ENCODE peak calls at places on chromosomes 12 and 14, in six cellular contexts. X, A, Q, S, D and Z are unnamed samples.
A peak's percentile ranks its signal among the peaks of the same experiment; 100 is the strongest.

GRCh38 chr14:75628816-75629215 is 31.9 kb downstream of the ERG28 start:
- DNase-seq in X (no peak), A (no peak), Q (no peak), S (no peak), D (no peak), Z (no peak)

GRCh38 chr14:20179218-20179617 is 11.5 kb upstream of the OR11G2 start:
- DNase-seq in X (no peak), A (no peak), Q (no peak), S (no peak), D (no peak), Z (no peak)

GRCh38 chr14:102192840-102193502 is 53.3 kb downstream of the WDR20 start:
- DNase-seq in X (no peak), A (no peak), Q (no peak), S (no peak), D (no peak), Z (no peak)

GRCh38 chr12:94762259-94762942 is 112.0 kb upstream of the TMCC3 start:
- DNase-seq in X (no peak), A (no peak), Q (no peak), S (no peak), D (no peak), Z (no peak)

GRCh38 chr14:42378274-42378673 is 771.6 kb downstream of the LRFN5 start:
- DNase-seq in X (no peak), A (no peak), Q (no peak), S (no peak), D (no peak), Z (no peak)

GRCh38 chr14:56127156-56127555 is 8.9 kb downstream of the PELI2 start:
- DNase-seq in X (no peak), A (no peak), Q (no peak), S (no peak), D (no peak), Z (no peak)

GRCh38 chr12:59452746-59453145 is 143.1 kb upstream of the SLC16A7 start:
- DNase-seq in X (peak; percentile 75), A (peak; percentile 62), Q (no peak), S (no peak), D (no peak), Z (peak; percentile 20)

GRCh38 chr14:29126865-29127264 is 360.3 kb downstream of the FOXG1 start:
- DNase-seq in X (no peak), A (no peak), Q (no peak), S (no peak), D (no peak), Z (no peak)

GRCh38 chr12:51984657-51985056 is 22.1 kb upstream of the TAMALIN start:
- DNase-seq in X (no peak), A (no peak), Q (no peak), S (no peak), D (no peak), Z (no peak)
- TF ChIP-seq CTCF in X (no peak), A (no peak), Q (no peak), S (no peak), D (no peak), Z (no peak)

GRCh38 chr12:123957191-123957590 is 15.4 kb downstream of the CCDC92 start:
- DNase-seq in X (no peak), A (no peak), Q (no peak), S (no peak), D (no peak), Z (no peak)

GRCh38 chr12:123954647-123955350 is 17.8 kb downstream of the CCDC92 start:
- DNase-seq in X (no peak), A (no peak), Q (no peak), S (no peak), D (no peak), Z (no peak)

GRCh38 chr12:123958462-123958861 is 14.2 kb downstream of the CCDC92 start:
- DNase-seq in X (no peak), A (no peak), Q (no peak), S (no peak), D (no peak), Z (no peak)

GRCh38 chr12:123958876-123959275 is 13.8 kb downstream of the CCDC92 start:
- DNase-seq in X (no peak), A (no peak), Q (no peak), S (no peak), D (no peak), Z (no peak)

DNA sequence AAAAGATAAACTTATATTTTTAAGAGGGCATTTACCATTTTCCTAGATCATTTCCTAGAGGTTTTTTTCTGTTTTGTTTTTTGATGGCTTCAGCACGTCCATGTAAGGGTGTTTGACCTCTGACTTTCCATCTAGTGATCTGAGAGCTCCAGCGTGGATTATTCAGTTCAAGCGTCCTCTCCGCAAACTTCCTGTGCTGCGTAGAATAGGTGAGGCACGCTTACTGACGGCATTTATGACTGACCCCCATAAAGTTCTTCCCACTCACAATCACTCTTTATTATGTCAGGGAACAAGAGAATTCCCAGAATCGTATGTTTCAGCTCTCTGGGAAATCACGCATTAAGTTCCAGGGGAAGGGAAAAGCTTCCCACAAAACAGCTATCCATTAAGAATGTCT is 16.4 kb downstream of the CCDC92 start:
- DNase-seq in X (no peak), A (no peak), Q (no peak), S (no peak), D (no peak), Z (no peak)
- H3K4me3 ChIP-seq in X (no peak overlapping the region), A (no peak overlapping the region), Q (no peak overlapping the region), S (no peak overlapping the region), D (no peak overlapping the region), Z (no peak overlapping the region)

GRCh38 chr12:13472690-13473089 is 276.2 kb downstream of the EMP1 start:
- DNase-seq in X (peak; percentile 1), A (peak; percentile 27), Q (no peak), S (no peak), D (no peak), Z (peak; percentile 60)
- TF ChIP-seq CTCF in X (no peak), A (no peak), Q (no peak), S (no peak), D (no peak), Z (no peak)

GRCh38 chr14:50231475-50232275 is at the start of gene SOS2:
- DNase-seq in X (peak; percentile 76), A (peak; percentile 81), Q (peak; percentile 86), S (peak; percentile 88), D (peak; percentile 63), Z (peak; percentile 87)

GRCh38 chr14:50228313-50228712 is 3.1 kb downstream of the SOS2 start:
- DNase-seq in X (no peak), A (no peak), Q (no peak), S (no peak), D (no peak), Z (no peak)

GRCh38 chr14:50232276-50232642 is 881 bp upstream of the SOS2 start:
- DNase-seq in X (no peak), A (no peak), Q (no peak), S (no peak), D (no peak), Z (no peak)

GRCh38 chr14:50230601-50231474 is 540 bp downstream of the SOS2 start:
- DNase-seq in X (peak; percentile 74), A (peak; percentile 70), Q (peak; percentile 50), S (peak; percentile 55), D (no peak), Z (peak; percentile 70)

DNA sequence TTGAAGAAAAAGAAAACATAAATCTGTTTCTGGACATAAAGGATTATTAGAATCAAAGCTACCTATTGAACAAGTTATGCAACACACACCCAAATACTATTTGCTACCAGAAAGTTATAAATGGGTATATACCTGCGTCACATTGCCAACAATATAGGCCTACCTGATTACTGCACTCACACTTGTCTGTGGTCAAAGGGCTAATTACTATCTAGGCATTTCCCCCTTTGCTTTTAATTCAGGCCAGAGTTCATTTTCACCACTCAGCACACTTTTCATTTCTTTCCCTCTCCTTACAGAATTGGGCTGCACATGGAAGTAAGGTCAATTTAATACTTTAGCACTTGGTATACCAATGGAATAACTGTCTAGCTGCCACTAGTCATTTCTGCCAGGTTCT is 1.7 kb downstream of the SOS2 start:
- DNase-seq in X (no peak), A (no peak), Q (no peak), S (no peak), D (no peak), Z (no peak)
- H3K4me3 ChIP-seq in X (peak overlapping the region; percentile 85), A (peak overlapping the region; percentile 67), Q (no peak overlapping the region), S (peak overlapping the region; percentile 89), D (peak overlapping the region; percentile 97), Z (peak overlapping the region; percentile 83)

GRCh38 chr12:129067482-129067881 is 214.2 kb downstream of the GLT1D1 start:
- DNase-seq in X (no peak), A (no peak), Q (no peak), S (no peak), D (no peak), Z (no peak)
- TF ChIP-seq CTCF in X (no peak), A (no peak), Q (peak; percentile 12), S (no peak), D (no peak), Z (no peak)

DNA sequence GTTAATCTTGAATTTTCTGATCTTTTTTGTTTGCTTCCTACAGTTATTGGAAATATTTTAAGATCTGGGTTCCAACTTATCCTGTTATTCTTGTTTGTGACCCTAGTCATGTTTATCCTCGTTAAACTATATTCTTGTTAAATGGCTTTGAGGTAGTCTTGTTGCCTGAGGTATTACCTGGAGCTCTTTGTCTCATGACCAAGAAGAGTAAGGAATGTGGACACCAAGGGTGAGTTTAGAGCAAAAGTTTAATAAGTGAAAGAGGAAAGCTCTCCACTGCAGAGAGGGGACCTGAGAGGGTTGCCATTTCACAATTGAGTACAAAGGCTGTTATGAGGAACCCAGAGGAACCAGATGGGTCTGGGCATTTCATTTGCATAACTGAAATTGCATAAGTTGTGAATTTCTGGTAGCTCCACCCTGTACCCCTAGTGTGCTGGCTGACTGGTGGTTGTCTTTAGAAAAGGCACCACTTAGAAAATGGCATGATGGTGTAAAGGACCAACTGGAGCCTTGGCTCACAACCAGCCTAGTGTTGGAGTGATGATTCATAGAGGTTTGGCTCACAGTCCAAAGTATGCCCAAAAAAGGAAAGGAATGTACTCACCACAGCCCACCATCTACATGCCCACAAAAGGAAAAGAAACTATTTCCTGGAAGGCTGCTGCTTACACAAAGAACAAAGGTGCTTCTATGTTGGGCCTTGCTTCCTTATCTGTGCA is 36.7 kb upstream of the RESF1 start:
- DNase-seq in X (peak; percentile 17), A (no peak), Q (no peak), S (no peak), D (no peak), Z (peak; percentile 70)
- H3K4me3 ChIP-seq in X (no peak overlapping the region), A (no peak overlapping the region), Q (no peak overlapping the region), S (no peak overlapping the region), D (no peak overlapping the region), Z (no peak overlapping the region)

GRCh38 chr12:51819851-51820720 is 28.4 kb downstream of the FIGNL2 start:
- DNase-seq in X (no peak), A (peak; percentile 49), Q (peak; percentile 61), S (peak; percentile 42), D (no peak), Z (peak; percentile 22)
- TF ChIP-seq CTCF in X (no peak), A (peak; percentile 4), Q (no peak), S (no peak), D (no peak), Z (no peak)